ENCODE peak calls at places on chromosome 16, in ten cellular contexts. V is IMR-90; O is GM20000; G is CD8-positive, alpha-beta T cell; J is CD4-positive, alpha-beta T cell; Q is stomach; Y is HL-60; L is colonic mucosa; Z is cardiac fibroblast; K is body of pancreas. A is an unnamed sample.

GRCh38 chr16:64138621-64139020 is 983.2 kb downstream of the CDH11 start:
- DNase-seq in Q (no peak), L (no peak), G (no peak), O (no peak), K (no peak), Z (no peak), Y (no peak), V (no peak), J (no peak), A (no peak)

GRCh38 chr16:85984947-85985451 is 86.0 kb downstream of the IRF8 start:
- DNase-seq in O (no peak), Z (no peak), J (no peak), K (no peak), Q (no peak), V (no peak), G (no peak), L (peak; percentile 46), Y (no peak), A (no peak)

GRCh38 chr16:67961551-67961957 is 6.9 kb downstream of the SLC12A4 start:
- DNase-seq in J (no peak), G (no peak), K (peak; percentile 99), O (no peak), Q (peak; percentile 91), V (no peak), Z (no peak), Y (no peak), L (peak; percentile 89), A (no peak)

GRCh38 chr16:50600582-50601283 is 52.5 kb downstream of the NKD1 start:
- DNase-seq in K (no peak), Z (no peak), G (no peak), Y (no peak), O (no peak), V (no peak), L (no peak), Q (no peak), J (no peak), A (no peak)

GRCh38 chr16:73000020-73000906 is 47.7 kb downstream of the ZFHX3 start:
- DNase-seq in O (no peak), J (no peak), V (no peak), Z (peak; percentile 50), G (no peak), K (peak; percentile 41), Q (no peak), L (peak; percentile 40), Y (no peak), A (no peak)

GRCh38 chr16:89920723-89921122 is 2.1 kb downstream of the MC1R start:
- DNase-seq in Z (peak; percentile 24), K (no peak), J (no peak), O (no peak), V (peak; percentile 47), Q (no peak), Y (no peak), G (no peak), L (no peak), A (no peak)

GRCh38 chr16:16096161-16096857 is 127.0 kb downstream of the ABCC6 start:
- DNase-seq in O (no peak), Y (no peak), Q (no peak), G (no peak), V (peak; percentile 82), Z (peak; percentile 75), L (peak; percentile 34), J (no peak), K (peak; percentile 30), A (no peak)

GRCh38 chr16:66169817-66170216 is 196.7 kb upstream of the CDH5 start:
- DNase-seq in Z (no peak), J (no peak), V (no peak), L (no peak), K (no peak), Y (no peak), Q (no peak), O (no peak), G (no peak), A (no peak)

GRCh38 chr16:894136-894535 is 76.6 kb downstream of the LMF1 start:
- DNase-seq in Q (no peak), Z (no peak), Y (no peak), O (no peak), K (peak; percentile 37), V (no peak), J (no peak), L (no peak), G (no peak), A (no peak)

GRCh38 chr16:894841-895240 is 75.9 kb downstream of the LMF1 start:
- DNase-seq in J (no peak), V (no peak), K (no peak), Y (no peak), O (no peak), Q (no peak), L (no peak), G (no peak), Z (no peak), A (no peak)

GRCh38 chr16:892536-893255 is 78.1 kb downstream of the LMF1 start:
- DNase-seq in Q (no peak), Z (no peak), V (no peak), G (no peak), L (no peak), K (no peak), J (no peak), Y (no peak), O (no peak), A (no peak)

GRCh38 chr16:892006-892405 is 78.8 kb downstream of the LMF1 start:
- DNase-seq in G (no peak), K (no peak), O (no peak), Y (no peak), Q (no peak), Z (no peak), V (no peak), L (no peak), J (no peak), A (no peak)

DNA sequence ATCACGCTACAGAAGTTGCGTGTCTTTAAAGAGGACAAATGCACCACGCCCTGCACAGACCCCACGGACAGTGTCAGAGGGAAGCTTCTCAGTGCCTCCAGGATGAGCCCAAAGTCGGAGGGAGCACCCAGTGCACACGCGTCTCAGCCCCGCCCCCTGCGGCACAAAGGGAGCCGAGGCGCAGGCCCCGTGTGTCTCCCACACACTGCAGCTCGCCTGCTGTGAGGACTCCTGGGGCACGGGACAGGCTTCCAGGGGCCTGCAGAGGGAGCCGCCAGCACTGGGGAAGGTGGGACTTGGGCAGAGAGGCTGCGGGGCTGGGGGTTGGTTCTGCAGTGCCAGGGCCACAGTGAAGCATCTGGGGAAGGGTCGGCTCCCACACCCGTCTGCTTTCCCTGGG is 77.4 kb downstream of the LMF1 start:
- DNase-seq in G (no peak), L (no peak), K (no peak), O (no peak), Q (no peak), V (no peak), Y (no peak), J (no peak), Z (no peak), A (no peak)
- TF ChIP-seq CTCF in G (no peak), L (no peak), K (no peak), O (no peak), Q (no peak), V (no peak), Y (no peak), J (no peak), Z (no peak), A (no peak)

DNA sequence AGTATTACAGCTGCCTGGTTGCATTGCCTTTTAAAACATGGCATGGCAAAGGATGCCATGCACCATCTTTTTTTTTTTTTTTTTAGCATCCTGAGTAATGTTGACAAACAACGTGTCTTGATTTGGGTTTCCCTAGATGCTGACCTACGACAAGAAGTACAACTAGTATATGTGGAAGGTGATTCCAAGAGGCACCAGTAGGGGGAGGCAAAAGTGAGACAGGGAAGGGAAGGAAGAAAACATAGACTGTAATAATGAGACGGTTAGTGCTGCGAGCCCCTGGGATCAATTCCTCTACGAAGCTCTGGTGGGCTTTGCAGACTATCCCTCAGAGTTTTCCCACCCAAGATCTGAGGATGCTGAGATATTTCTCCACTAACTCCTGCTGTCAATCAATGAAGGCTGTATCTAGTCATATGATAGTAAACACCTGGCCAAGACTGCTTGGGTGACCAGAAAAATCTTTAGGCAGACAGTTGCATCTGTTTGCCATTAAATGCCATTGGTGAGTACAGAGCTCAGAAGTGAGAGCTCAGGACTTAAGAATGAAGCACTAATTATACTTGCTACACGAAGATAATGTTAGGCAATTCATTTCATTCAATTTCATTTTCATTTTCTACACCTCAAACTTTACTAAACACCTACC is 458.6 kb upstream of the GOT2 start:
- DNase-seq in Z (no peak), L (peak; percentile 19), Q (no peak), V (peak; percentile 11), O (peak; percentile 10), J (no peak), G (no peak), K (no peak), Y (peak; percentile 54), A (no peak)
- TF ChIP-seq CTCF in Z (peak; percentile 38), L (no peak), Q (peak; percentile 35), V (peak; percentile 41), O (peak; percentile 25), J (no peak), G (no peak), K (no peak), Y (peak; percentile 53), A (no peak)

GRCh38 chr16:88905563-88905962 is 39.1 kb upstream of the PABPN1L start:
- DNase-seq in L (no peak), Y (no peak), K (no peak), Z (no peak), J (no peak), G (no peak), O (peak; percentile 87), Q (no peak), V (no peak), A (no peak)

GRCh38 chr16:88908307-88908706 is 41.8 kb upstream of the PABPN1L start:
- DNase-seq in K (no peak), Z (no peak), Y (no peak), J (no peak), V (no peak), Q (no peak), O (no peak), G (no peak), L (no peak), A (no peak)

GRCh38 chr16:88906020-88906419 is 39.6 kb upstream of the PABPN1L start:
- DNase-seq in V (no peak), G (no peak), Y (no peak), Z (no peak), K (no peak), O (no peak), Q (no peak), L (no peak), J (no peak), A (no peak)

GRCh38 chr16:88907768-88908167 is 41.3 kb upstream of the PABPN1L start:
- DNase-seq in L (no peak), K (no peak), O (no peak), J (no peak), V (peak; percentile 56), Y (no peak), G (no peak), Q (no peak), Z (no peak), A (no peak)

DNA sequence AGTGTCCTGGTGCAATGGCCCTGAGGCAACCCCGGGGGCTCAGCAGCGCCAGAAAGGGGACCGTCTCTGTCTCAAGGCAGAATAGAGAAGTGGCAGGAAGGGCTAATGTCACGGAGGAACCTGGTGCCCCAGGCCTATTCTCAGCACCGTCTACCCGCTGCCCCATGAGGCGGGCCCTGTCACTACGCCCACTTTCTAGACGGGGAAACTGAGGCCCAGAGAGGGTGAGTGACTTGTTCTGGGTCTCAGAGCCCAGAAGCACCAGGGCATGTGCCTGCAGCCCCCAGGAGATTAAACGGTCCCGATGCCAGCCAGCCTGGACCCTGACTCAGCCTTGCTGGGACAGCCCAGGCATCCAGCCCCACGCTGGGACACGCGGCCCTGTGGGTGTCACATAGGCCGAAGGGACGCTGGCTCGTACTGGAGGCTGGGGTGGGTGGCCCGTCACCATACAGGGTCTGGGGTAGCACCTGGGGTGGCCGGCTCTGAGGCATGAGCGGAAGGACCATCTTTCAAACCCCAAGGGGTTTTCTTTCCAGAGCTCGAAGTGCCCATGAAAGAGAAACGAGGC is 40.2 kb upstream of the PABPN1L start:
- DNase-seq in O (no peak), Z (no peak), G (no peak), Q (no peak), J (no peak), L (no peak), V (no peak), Y (no peak), K (no peak), A (no peak)
- TF ChIP-seq CTCF in O (no peak), Z (no peak), G (no peak), Q (no peak), J (no peak), L (no peak), V (no peak), Y (no peak), K (no peak), A (no peak)

GRCh38 chr16:3780570-3780969 is 63.2 kb upstream of the TRAP1 start:
- DNase-seq in L (no peak), Y (peak; percentile 66), O (no peak), K (no peak), G (no peak), Z (peak; percentile 27), V (peak; percentile 19), J (no peak), Q (no peak), A (no peak)
- TF ChIP-seq CTCF in L (no peak), Y (no peak), O (no peak), K (no peak), G (no peak), Z (no peak), V (no peak), J (no peak), Q (no peak), A (no peak)

A was measured in natural killer cell.